ENCODE peak calls at places on chromosomes 5 and 9, in ten cellular contexts. C is amygdala; E is activated CD4-positive, alpha-beta T cell treated with anti-CD3 and anti-CD28 coated beads, Interleukin-2, amount 50 U/mL, for 48 hours; M is mucosa of descending colon; B is activated T-cell treated with anti-CD3 and anti-CD28 coated beads, Interleukin-2, amount 50 U/mL, for 48 hours; I is NB4; H is endothelial cell; K is NCI-H2171; P is EH; X is stimulated activated CD8-positive, alpha-beta memory T cell treated with anti-CD3 and anti-CD28 coated beads, Interleukin-2, amount 100 ng/mL, for 48 hours. W is an unnamed sample.

GRCh38 chr9:94210616-94211603 is 48.2 kb upstream of the ZNF169 start:
- DNase-seq in P (peak; percentile 10), B (no peak), I (no peak), M (no peak), K (no peak), C (no peak), H (no peak), X (no peak), E (no peak), W (no peak)

GRCh38 chr9:111974092-111974681 is 77.6 kb downstream of the UGCG start:
- DNase-seq in H (no peak), K (peak; percentile 21), M (no peak), X (no peak), B (no peak), I (no peak), C (no peak), E (no peak), P (peak; percentile 80), W (peak; percentile 37)

GRCh38 chr5:127665641-127666040 is 16.8 kb downstream of the CTXN3 start:
- DNase-seq in P (no peak), I (no peak), K (no peak), M (no peak), X (no peak), E (no peak), H (no peak), B (no peak), C (no peak), W (no peak)

GRCh38 chr5:73030531-73030930 is 74.7 kb downstream of the FCHO2 start:
- DNase-seq in K (no peak), P (no peak), M (no peak), B (no peak), X (no peak), H (no peak), C (no peak), I (no peak), E (no peak), W (no peak)

GRCh38 chr5:156147251-156147947 is 179.6 kb upstream of the SGCD start:
- DNase-seq in M (no peak), E (no peak), B (no peak), C (no peak), K (no peak), X (no peak), I (no peak), P (peak; percentile 59), H (no peak), W (no peak)

GRCh38 chr5:96601811-96602244 is 60.3 kb upstream of the CAST start:
- DNase-seq in M (no peak), B (peak; percentile 46), E (peak; percentile 47), H (peak; percentile 74), X (no peak), I (peak; percentile 53), P (peak; percentile 77), C (no peak), K (peak; percentile 8), W (peak; percentile 56)

GRCh38 chr5:143142596-143143435 is 260.7 kb downstream of the NR3C1 start:
- DNase-seq in X (no peak), M (no peak), I (peak; percentile 35), C (no peak), B (no peak), H (no peak), K (peak; percentile 67), P (peak; percentile 46), E (no peak), W (no peak)

GRCh38 chr9:136532799-136533774 is 12.8 kb downstream of the NOTCH1 start:
- DNase-seq in P (no peak), B (peak; percentile 82), X (peak; percentile 58), I (no peak), H (no peak), M (peak; percentile 74), E (peak; percentile 85), K (no peak), C (no peak), W (no peak)

GRCh38 chr5:43006411-43007202 is 33.5 kb downstream of the ANXA2R start:
- DNase-seq in H (no peak), E (no peak), P (peak; percentile 51), X (no peak), B (no peak), C (no peak), M (no peak), I (no peak), K (no peak), W (no peak)

GRCh38 chr5:78889759-78890158 is 95.4 kb downstream of the ARSB start:
- DNase-seq in K (no peak), H (no peak), E (no peak), C (no peak), P (peak; percentile 77), M (no peak), X (no peak), B (no peak), I (no peak), W (peak; percentile 57)

GRCh38 chr5:175444060-175444904 is at the start of gene DRD1:
- DNase-seq in C (no peak), I (peak; percentile 38), P (peak; percentile 20), K (no peak), M (peak; percentile 61), H (peak; percentile 80), X (peak; percentile 43), E (peak; percentile 68), B (peak; percentile 78), W (peak; percentile 58)

GRCh38 chr5:177194278-177194677 is 60.7 kb downstream of the NSD1 start:
- DNase-seq in C (no peak), P (peak; percentile 99), M (no peak), B (no peak), E (no peak), K (no peak), X (no peak), H (no peak), I (no peak), W (peak; percentile 67)

GRCh38 chr5:112795944-112796678 is 58.4 kb downstream of the APC start:
- DNase-seq in E (no peak), K (no peak), B (no peak), X (no peak), M (no peak), I (no peak), C (no peak), P (no peak), H (no peak), W (no peak)

GRCh38 chr9:81652058-81652457 is 37.3 kb downstream of the TLE1 start:
- DNase-seq in B (no peak), M (no peak), C (no peak), P (no peak), K (no peak), I (no peak), X (no peak), E (no peak), H (no peak), W (no peak)

GRCh38 chr5:54249210-54250028 is 61.0 kb downstream of the ARL15 start:
- DNase-seq in H (peak; percentile 30), I (peak; percentile 11), P (peak; percentile 53), K (peak; percentile 58), E (peak; percentile 25), X (no peak), C (no peak), B (peak; percentile 26), M (peak; percentile 32), W (peak; percentile 5)

GRCh38 chr5:89313044-89313443 is 430.1 kb upstream of the MEF2C start:
- DNase-seq in C (no peak), E (no peak), B (no peak), H (no peak), I (no peak), X (no peak), M (no peak), P (peak; percentile 49), K (no peak), W (peak; percentile 1)

GRCh38 chr9:131960311-131960710 is 119.4 kb downstream of the MED27 start:
- DNase-seq in I (no peak), K (no peak), H (no peak), B (no peak), M (no peak), X (no peak), P (no peak), E (no peak), C (no peak), W (no peak)

GRCh38 chr5:158955636-158956035 is 144.1 kb downstream of the EBF1 start:
- DNase-seq in H (no peak), M (no peak), K (no peak), E (no peak), C (no peak), X (no peak), P (no peak), I (no peak), B (no peak), W (no peak)

GRCh38 chr9:133109931-133110650 is 10.9 kb downstream of the RALGDS start:
- DNase-seq in C (no peak), X (no peak), K (no peak), M (no peak), P (no peak), H (no peak), I (no peak), B (no peak), E (no peak), W (no peak)

GRCh38 chr9:127983847-127984289 is 3.1 kb upstream of the EEIG1 start:
- DNase-seq in M (no peak), B (no peak), I (no peak), P (no peak), C (no peak), H (no peak), K (peak; percentile 93), E (no peak), X (no peak), W (no peak)

GRCh38 chr9:108282872-108283271 is 572.9 kb downstream of the ACTL7B start:
- DNase-seq in K (no peak), I (peak; percentile 16), B (no peak), X (no peak), C (no peak), P (no peak), E (no peak), M (no peak), H (no peak), W (no peak)

GRCh38 chr5:110590187-110590586 is 136.3 kb downstream of the TMEM232 start:
- DNase-seq in X (no peak), C (no peak), E (no peak), H (no peak), I (peak; percentile 24), K (no peak), P (peak; percentile 9), M (no peak), B (no peak), W (no peak)

GRCh38 chr9:38229123-38229829 is 160.2 kb upstream of the SHB start:
- DNase-seq in P (no peak), H (no peak), C (no peak), B (no peak), X (no peak), E (no peak), M (no peak), I (no peak), K (no peak), W (no peak)

GRCh38 chr5:92518318-92518913 is 1062.6 kb downstream of the NR2F1-AS1 start:
- DNase-seq in M (no peak), H (peak; percentile 6), E (no peak), C (no peak), B (no peak), I (peak; percentile 31), K (no peak), X (no peak), P (peak; percentile 58), W (peak; percentile 18)

GRCh38 chr9:126326228-126327015 is at the start of gene MVB12B:
- DNase-seq in E (peak; percentile 34), C (no peak), I (peak; percentile 53), X (peak; percentile 24), P (peak; percentile 47), K (no peak), H (peak; percentile 45), M (peak; percentile 73), B (peak; percentile 64), W (peak; percentile 61)

GRCh38 chr9:4066120-4066519 is 233.7 kb downstream of the GLIS3 start:
- DNase-seq in P (no peak), M (no peak), X (no peak), K (no peak), E (no peak), C (no peak), H (no peak), B (no peak), I (no peak), W (no peak)

GRCh38 chr9:71928376-71928775 is 16.9 kb downstream of the C9orf85 start:
- DNase-seq in P (peak; percentile 63), E (no peak), B (no peak), K (no peak), C (no peak), X (no peak), M (no peak), H (no peak), I (no peak), W (no peak)

GRCh38 chr5:67360047-67360446 is 163.4 kb upstream of the CD180 start:
- DNase-seq in C (no peak), I (no peak), X (no peak), B (no peak), K (no peak), E (no peak), H (no peak), P (peak; percentile 39), M (no peak), W (no peak)